ENCODE peak calls at places on chromosome 2, in four cellular contexts. N is body of pancreas, H is IMR-90, U is stomach. Y is an unnamed sample. For H3K27me3, the result is how much of the 10 kb centered on the place peaks cover.

GRCh38 chr2:19228720-19229119 is 129.7 kb downstream of the OSR1 start:
- DNase-seq in U (no peak), N (no peak), H (no peak), Y (no peak)

GRCh38 chr2:23689891-23690290 is 237.0 kb downstream of the ATAD2B start:
- DNase-seq in U (no peak), H (no peak), N (no peak), Y (no peak)

GRCh38 chr2:170715062-170715931 is at the start of gene SP5:
- DNase-seq in U (peak), H (peak), N (peak), Y (no peak)

GRCh38 chr2:179817181-179817841 is 44.1 kb downstream of the ZNF385B start:
- DNase-seq in N (no peak), U (no peak), H (no peak), Y (no peak)

GRCh38 chr2:44686561-44686960 is 254.9 kb upstream of the SIX3 start:
- DNase-seq in H (peak), U (no peak), N (no peak), Y (no peak)

GRCh38 chr2:18063826-18064485 is 185.5 kb downstream of the KCNS3 start:
- DNase-seq in N (no peak), U (no peak), H (no peak), Y (no peak)

GRCh38 chr2:26412091-26412673 is 10.5 kb downstream of the DRC1 start:
- DNase-seq in H (no peak), N (no peak), U (no peak), Y (no peak)

GRCh38 chr2:104690255-104690999 is 163.5 kb upstream of the POU3F3 start:
- DNase-seq in U (no peak), H (no peak), N (no peak), Y (no peak)

GRCh38 chr2:152348388-152348787 is 13.4 kb downstream of the FMNL2 start:
- DNase-seq in U (no peak), H (peak), N (no peak), Y (no peak)

GRCh38 chr2:20674309-20674965 is 7.5 kb downstream of the GDF7 start:
- DNase-seq in U (no peak), H (no peak), N (no peak), Y (no peak)

GRCh38 chr2:200584639-200585038 is 1.2 kb upstream of the AOX1 start:
- DNase-seq in H (no peak), N (no peak), U (no peak), Y (no peak)

GRCh38 chr2:28997237-28997846 is 16.2 kb downstream of the TOGARAM2 start:
- DNase-seq in H (peak), U (no peak), N (no peak), Y (no peak)

GRCh38 chr2:147449323-147450080 is 395.3 kb upstream of the ACVR2A start:
- DNase-seq in H (no peak), U (no peak), N (no peak), Y (no peak)

GRCh38 chr2:31108887-31109286 is 29.4 kb downstream of the GALNT14 start:
- DNase-seq in H (no peak), N (no peak), U (no peak), Y (no peak)

GRCh38 chr2:126971162-126971480 is 72.4 kb downstream of the TEX51 start:
- DNase-seq in U (no peak), H (no peak), N (no peak), Y (no peak)

GRCh38 chr2:67572721-67573485 is 175.8 kb downstream of the ETAA1 start:
- DNase-seq in N (no peak), U (peak), H (peak), Y (no peak)

GRCh38 chr2:118856330-118856977 is 9.0 kb upstream of the EN1 start:
- DNase-seq in U (no peak), N (no peak), H (no peak), Y (no peak)

GRCh38 chr2:37453024-37453423 is 108.6 kb downstream of the QPCT start:
- DNase-seq in U (no peak), H (no peak), N (no peak), Y (no peak)

GRCh38 chr2:158045362-158045761 is 56.3 kb upstream of the UPP2 start:
- DNase-seq in H (no peak), U (no peak), N (peak), Y (no peak)

GRCh38 chr2:218783612-218784169 is 1.7 kb downstream of the CYP27A1 start:
- DNase-seq in U (no peak), H (no peak), N (no peak), Y (no peak)
- H3K27me3 ChIP-seq in U (under half), H (under half), N (under half), Y (under half)

GRCh38 chr2:134716716-134717585 is 1.8 kb downstream of the TMEM163 start:
- DNase-seq in H (no peak), U (no peak), N (no peak), Y (no peak)
- H3K27me3 ChIP-seq in H (half or more), U (under half), N (under half), Y (under half)

GRCh38 chr2:197804049-197804757 is at the start of gene PLCL1:
- DNase-seq in H (peak), N (peak), U (peak), Y (peak)
- H3K27me3 ChIP-seq in H (under half), N (under half), U (under half), Y (under half)

DNA sequence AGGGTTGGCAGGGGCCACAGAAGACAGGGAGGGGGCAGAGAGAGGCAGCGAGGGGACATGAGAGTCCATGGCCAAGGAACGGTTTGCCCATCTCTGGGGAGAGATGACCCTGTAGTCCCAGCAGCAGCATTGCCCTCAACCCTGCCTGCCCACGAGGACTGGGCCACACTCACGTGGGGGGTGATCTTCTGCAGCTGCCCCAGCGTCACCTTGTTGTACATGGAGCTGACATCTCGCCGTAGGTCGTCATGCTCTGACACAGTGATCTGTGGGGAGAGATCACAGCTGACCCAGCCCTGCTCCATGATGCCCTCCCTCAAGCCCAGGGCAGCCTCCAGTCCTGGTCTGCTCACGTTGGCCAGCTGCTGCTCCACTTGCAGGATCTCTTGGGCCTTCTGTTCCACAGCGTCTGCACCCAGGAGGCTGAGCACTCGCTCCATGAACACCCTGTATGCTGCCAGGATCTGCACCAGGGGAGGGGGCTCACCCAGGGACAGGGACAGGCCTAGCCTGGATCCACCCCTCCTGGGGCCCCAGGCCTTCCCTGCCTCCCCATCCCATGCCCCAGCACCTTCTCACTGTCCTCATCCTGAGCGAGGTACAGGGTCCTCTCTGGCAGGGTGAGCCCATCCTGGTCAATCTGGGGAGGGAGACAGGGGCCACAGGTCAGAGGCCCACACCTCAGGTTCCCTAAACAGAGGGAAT is 2.9 kb downstream of the ECEL1 start:
- DNase-seq in U (no peak), N (no peak), H (no peak), Y (no peak)
- H3K27me3 ChIP-seq in U (under half), N (under half), H (half or more), Y (under half)

GRCh38 chr2:144513388-144514100 is 6.4 kb downstream of the ZEB2 start:
- DNase-seq in U (no peak), H (peak), N (no peak), Y (no peak)
- H3K27me3 ChIP-seq in U (under half), H (under half), N (under half), Y (under half)

GRCh38 chr2:207167129-207167923 is 1.6 kb upstream of the KLF7 start:
- DNase-seq in N (peak), U (no peak), H (peak), Y (peak)
- H3K27me3 ChIP-seq in N (under half), U (under half), H (under half), Y (under half)

GRCh38 chr2:73376681-73377080 is 9.0 kb upstream of the ALMS1 start:
- DNase-seq in H (no peak), U (no peak), N (no peak), Y (no peak)
- H3K27me3 ChIP-seq in H (under half), U (under half), N (under half), Y (under half)

GRCh38 chr2:2662847-2663356 is 331.8 kb upstream of the MYT1L start:
- DNase-seq in U (no peak), H (no peak), N (no peak), Y (no peak)

GRCh38 chr2:2665834-2666133 is 334.7 kb upstream of the MYT1L start:
- DNase-seq in U (no peak), H (no peak), N (no peak), Y (no peak)

GRCh38 chr2:2667690-2668089 is 336.6 kb upstream of the MYT1L start:
- DNase-seq in U (no peak), N (no peak), H (no peak), Y (no peak)

GRCh38 chr2:2663401-2664036 is 332.4 kb upstream of the MYT1L start:
- DNase-seq in U (no peak), N (no peak), H (peak), Y (no peak)

DNA sequence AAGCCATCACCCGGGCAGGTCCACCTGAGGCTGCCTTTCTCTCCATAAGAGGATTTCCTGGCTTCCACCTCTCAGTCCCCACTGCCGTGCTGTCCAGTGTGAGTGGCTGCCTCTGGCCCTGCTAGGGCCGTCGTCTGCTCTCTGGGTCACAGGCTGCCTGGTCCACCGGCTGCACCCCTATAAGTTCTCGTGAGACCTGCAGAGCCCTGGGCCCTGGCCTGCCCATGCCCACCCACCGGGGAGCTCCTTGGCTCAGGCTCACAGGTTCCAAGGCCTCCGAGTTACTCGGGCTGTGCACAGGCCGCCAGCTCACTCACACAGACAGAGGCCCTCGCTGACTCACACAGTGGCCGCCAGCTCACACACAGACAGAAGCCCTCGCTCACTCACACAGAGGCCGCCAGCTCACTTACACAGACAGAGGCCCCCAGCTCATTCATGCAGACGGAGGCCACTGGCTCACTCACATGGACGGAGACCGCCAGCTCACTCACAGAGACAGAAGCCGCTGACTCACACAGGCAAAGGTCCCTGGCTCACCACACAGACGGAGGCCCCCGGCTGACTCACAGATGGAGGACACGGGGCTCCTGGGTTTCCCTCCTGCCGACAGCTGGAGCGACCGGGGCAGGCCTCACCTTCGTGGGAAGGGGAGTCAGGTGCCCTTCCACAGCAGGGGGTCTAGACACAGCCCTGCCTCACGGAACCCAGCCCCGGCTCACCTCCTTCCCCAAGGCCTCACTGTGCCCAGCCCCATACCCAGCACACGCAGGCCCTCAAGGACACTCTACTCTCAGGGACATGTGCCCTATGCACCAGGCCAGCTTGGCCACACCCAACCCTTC is 334.1 kb upstream of the MYT1L start:
- DNase-seq in U (no peak), N (peak), H (peak), Y (no peak)
- H3K27me3 ChIP-seq in U (under half), N (under half), H (under half), Y (under half)

GRCh38 chr2:54459037-54459441 is 2.9 kb downstream of the SPTBN1 start:
- DNase-seq in H (peak), U (no peak), N (no peak), Y (no peak)

GRCh38 chr2:54455584-54456525 is at the start of gene SPTBN1:
- DNase-seq in U (peak), N (peak), H (peak), Y (peak)

GRCh38 chr2:54456526-54457325 is 599 bp downstream of the SPTBN1 start:
- DNase-seq in N (peak), U (no peak), H (peak), Y (no peak)

GRCh38 chr2:54454922-54455583 is 1.1 kb upstream of the SPTBN1 start:
- DNase-seq in N (peak), H (no peak), U (no peak), Y (no peak)

DNA sequence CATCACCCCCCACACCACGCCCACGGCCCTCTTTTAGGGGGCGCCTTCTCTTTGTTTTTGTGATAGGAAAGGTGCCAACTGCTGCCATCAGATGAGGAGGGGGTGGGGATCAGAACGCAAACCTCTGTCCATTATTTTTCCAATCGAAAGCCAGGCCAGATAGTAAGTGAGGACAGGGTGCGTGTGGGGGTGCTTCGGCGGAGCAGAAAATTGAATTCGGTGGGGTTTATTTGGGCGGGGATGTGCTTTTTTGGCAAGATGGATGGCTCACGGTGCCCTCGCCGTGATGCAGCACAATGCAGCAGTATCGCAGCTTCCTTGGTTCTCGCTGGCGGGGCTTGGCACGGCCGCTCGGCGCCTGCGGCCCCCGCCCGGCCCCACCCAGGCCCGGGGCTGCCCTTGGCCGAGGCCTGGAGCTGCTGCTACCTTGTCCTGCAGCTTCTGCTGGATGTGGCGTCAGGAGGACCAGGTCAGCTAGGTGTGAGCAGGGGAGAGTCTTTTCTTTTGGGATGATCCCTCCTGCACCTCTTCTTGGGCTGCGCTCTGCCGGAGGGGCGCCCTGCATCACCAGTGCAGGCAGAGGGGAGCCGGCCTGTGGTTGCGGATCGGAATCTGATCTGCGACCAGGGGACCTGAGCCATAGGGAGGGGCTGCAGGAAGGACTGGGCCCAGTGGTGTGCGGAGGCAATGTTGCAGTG is 1.3 kb downstream of the SPTBN1 start:
- DNase-seq in U (peak), H (no peak), N (peak), Y (no peak)
- H3K27me3 ChIP-seq in U (under half), H (under half), N (under half), Y (under half)

GRCh38 chr2:120451334-120451733 is 105.4 kb downstream of the INHBB start:
- DNase-seq in U (no peak), H (no peak), N (no peak), Y (no peak)
- H3K27me3 ChIP-seq in U (under half), H (under half), N (under half), Y (under half)

Y was measured in BJ.